ENCODE peak calls at places on chromosome 4, in eight cellular contexts. D, T, F, U, M, X, W and J are unnamed samples.
A peak's percentile ranks its signal among the peaks of the same experiment; 100 is the strongest.

GRCh38 chr4:161314371-161314770 is 849.4 kb downstream of the FSTL5 start:
- DNase-seq in D (no peak), T (no peak), F (no peak), U (no peak), M (no peak), X (no peak), W (no peak), J (no peak)

GRCh38 chr4:139735381-139736256 is 70.0 kb downstream of the MGST2 start:
- DNase-seq in D (no peak), T (peak; percentile 78), F (peak; percentile 71), U (no peak), M (peak; percentile 64), X (peak; percentile 49), W (peak; percentile 87), J (peak; percentile 91)

GRCh38 chr4:137960371-137961050 is 281.6 kb downstream of the SLC7A11 start:
- DNase-seq in D (no peak), T (no peak), F (no peak), U (no peak), M (no peak), X (no peak), W (no peak), J (no peak)

GRCh38 chr4:4869731-4870483 is 10.4 kb downstream of the MSX1 start:
- DNase-seq in D (no peak), T (peak; percentile 74), F (no peak), U (no peak), M (no peak), X (no peak), W (no peak), J (peak; percentile 84)

GRCh38 chr4:123234966-123235365 is 161.6 kb upstream of the SPRY1 start:
- DNase-seq in D (no peak), T (no peak), F (no peak), U (no peak), M (no peak), X (no peak), W (no peak), J (no peak)

GRCh38 chr4:88900432-88900831 is 156.6 kb downstream of the FAM13A start:
- DNase-seq in D (no peak), T (no peak), F (no peak), U (no peak), M (no peak), X (no peak), W (no peak), J (no peak)

GRCh38 chr4:173699841-173700475 is 169.9 kb upstream of the HAND2 start:
- DNase-seq in D (no peak), T (no peak), F (no peak), U (no peak), M (no peak), X (no peak), W (no peak), J (no peak)

GRCh38 chr4:47598320-47598719 is 113.2 kb downstream of the ATP10D start:
- DNase-seq in D (no peak), T (no peak), F (no peak), U (no peak), M (no peak), X (no peak), W (no peak), J (no peak)

GRCh38 chr4:129342820-129343219 is 246.9 kb downstream of the C4orf33 start:
- DNase-seq in D (no peak), T (no peak), F (no peak), U (no peak), M (no peak), X (no peak), W (no peak), J (no peak)

GRCh38 chr4:1360423-1361283 is 13.6 kb downstream of the UVSSA start:
- DNase-seq in D (no peak), T (no peak), F (peak; percentile 89), U (no peak), M (no peak), X (no peak), W (peak; percentile 42), J (no peak)

GRCh38 chr4:137267024-137267423 is 265.3 kb downstream of the PCDH18 start:
- DNase-seq in D (no peak), T (no peak), F (no peak), U (no peak), M (no peak), X (no peak), W (no peak), J (no peak)

GRCh38 chr4:7194251-7195137 is 2.2 kb downstream of the SORCS2 start:
- DNase-seq in D (no peak), T (peak; percentile 62), F (no peak), U (peak; percentile 74), M (peak; percentile 83), X (peak; percentile 39), W (peak; percentile 90), J (peak; percentile 65)

GRCh38 chr4:7195138-7195510 is 2.8 kb downstream of the SORCS2 start:
- DNase-seq in D (no peak), T (no peak), F (no peak), U (peak; percentile 29), M (peak; percentile 28), X (peak; percentile 14), W (no peak), J (peak; percentile 17)

GRCh38 chr4:7191546-7192251 is 639 bp upstream of the SORCS2 start:
- DNase-seq in D (no peak), T (no peak), F (no peak), U (peak; percentile 24), M (peak; percentile 43), X (peak; percentile 31), W (peak; percentile 77), J (peak; percentile 42)

GRCh38 chr4:7192252-7193039 is at the start of gene SORCS2:
- DNase-seq in D (no peak), T (peak; percentile 90), F (peak; percentile 66), U (peak; percentile 44), M (peak; percentile 65), X (peak; percentile 80), W (peak; percentile 94), J (peak; percentile 95)

GRCh38 chr4:7193040-7193958 is 961 bp downstream of the SORCS2 start:
- DNase-seq in D (no peak), T (peak; percentile 73), F (no peak), U (peak; percentile 31), M (peak; percentile 53), X (peak; percentile 60), W (peak; percentile 86), J (peak; percentile 78)
- H3K27me3 ChIP-seq in D (peaks cover 37% of the 10 kb centered on the region), T (peaks cover 57% of the 10 kb centered on the region), F (peaks cover 23% of the 10 kb centered on the region), U (peaks cover 16% of the 10 kb centered on the region), M (peaks cover 62% of the 10 kb centered on the region), X (no peaks in the 10 kb centered on the region), W (no peaks in the 10 kb centered on the region), J (peaks cover 23% of the 10 kb centered on the region)

DNA sequence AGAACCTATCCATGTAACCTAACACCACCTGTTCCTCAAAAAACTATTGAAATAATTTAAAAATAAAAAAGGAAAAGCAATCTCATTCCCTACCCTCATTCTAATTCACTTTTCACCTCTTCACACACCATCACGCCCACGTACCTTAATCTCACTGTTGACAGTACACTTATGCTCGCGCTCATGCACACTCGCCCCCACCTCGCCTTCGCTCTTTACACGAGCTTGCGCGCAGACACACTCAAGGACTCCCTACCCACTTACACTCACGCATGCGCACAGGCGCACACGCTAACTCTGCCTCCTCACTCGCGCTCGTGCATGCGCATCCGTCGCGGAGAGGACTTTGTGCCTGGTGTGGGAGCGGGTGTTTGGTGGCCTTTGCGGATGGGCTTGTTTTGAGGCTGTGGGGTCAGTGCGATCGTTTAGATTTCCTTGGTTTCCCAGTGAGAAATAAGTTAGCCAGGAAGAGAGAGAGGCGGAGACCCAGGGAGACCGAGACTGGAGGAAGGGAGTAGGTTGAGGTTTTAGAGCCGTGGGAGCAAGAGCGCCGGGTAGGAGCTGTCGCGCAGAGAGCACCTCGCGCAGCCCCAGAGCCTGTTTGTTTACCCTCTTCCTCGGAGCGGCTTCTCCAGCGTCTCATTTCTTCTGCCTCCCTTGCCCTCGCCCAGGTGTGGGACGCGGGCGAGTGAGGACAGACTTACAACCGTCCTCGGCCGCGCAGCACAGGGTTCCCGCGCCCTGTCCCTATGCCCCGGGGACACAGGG is 8.1 kb upstream of the GSX2 start:
- DNase-seq in D (no peak), T (peak; percentile 64), F (peak; percentile 80), U (peak; percentile 79), M (peak; percentile 89), X (peak; percentile 68), W (peak; percentile 86), J (peak; percentile 73)
- H3K4me3 ChIP-seq in D (peak overlapping the region; percentile 60), T (peak overlapping the region; percentile 52), F (no peak overlapping the region), U (peak overlapping the region; percentile 35), M (peak overlapping the region; percentile 54), X (peak overlapping the region; percentile 27), W (peak overlapping the region; percentile 36), J (peak overlapping the region; percentile 25)

GRCh38 chr4:40822781-40823180 is 73.0 kb downstream of the NSUN7 start:
- DNase-seq in D (no peak), T (no peak), F (peak; percentile 40), U (no peak), M (no peak), X (no peak), W (no peak), J (no peak)

GRCh38 chr4:40827774-40828173 is 78.0 kb downstream of the NSUN7 start:
- DNase-seq in D (no peak), T (no peak), F (no peak), U (no peak), M (no peak), X (no peak), W (no peak), J (no peak)

GRCh38 chr4:40826821-40827220 is 77.1 kb downstream of the NSUN7 start:
- DNase-seq in D (no peak), T (no peak), F (no peak), U (no peak), M (no peak), X (no peak), W (no peak), J (no peak)

GRCh38 chr4:40828661-40829060 is 78.9 kb downstream of the NSUN7 start:
- DNase-seq in D (no peak), T (no peak), F (no peak), U (no peak), M (no peak), X (no peak), W (no peak), J (no peak)

GRCh38 chr4:40825014-40825838 is 75.5 kb downstream of the NSUN7 start:
- DNase-seq in D (no peak), T (no peak), F (peak; percentile 27), U (no peak), M (no peak), X (no peak), W (no peak), J (no peak)
- H3K36me3 ChIP-seq in D (peaks cover 68% of the 10 kb centered on the region), T (peaks cover 3% of the 10 kb centered on the region), F (peaks cover 22% of the 10 kb centered on the region), U (peaks cover 64% of the 10 kb centered on the region), M (peaks cover 79% of the 10 kb centered on the region), X (no peaks in the 10 kb centered on the region), W (peaks cover 3% of the 10 kb centered on the region), J (peaks cover 30% of the 10 kb centered on the region)

GRCh38 chr4:5993876-5994811 is 24.1 kb downstream of the C4orf50 start:
- DNase-seq in D (no peak), T (no peak), F (no peak), U (no peak), M (no peak), X (no peak), W (no peak), J (no peak)

GRCh38 chr4:5996641-5997040 is 21.6 kb downstream of the C4orf50 start:
- DNase-seq in D (no peak), T (no peak), F (no peak), U (no peak), M (no peak), X (no peak), W (peak; percentile 23), J (no peak)

GRCh38 chr4:5993063-5993745 is 25.0 kb downstream of the C4orf50 start:
- DNase-seq in D (no peak), T (no peak), F (no peak), U (no peak), M (no peak), X (no peak), W (no peak), J (no peak)

GRCh38 chr4:5998333-5998936 is 19.8 kb downstream of the C4orf50 start:
- DNase-seq in D (peak; percentile 38), T (peak; percentile 90), F (peak; percentile 89), U (no peak), M (no peak), X (peak; percentile 34), W (no peak), J (peak; percentile 90)

GRCh38 chr4:5995901-5996623 is 22.2 kb downstream of the C4orf50 start:
- DNase-seq in D (no peak), T (no peak), F (no peak), U (no peak), M (no peak), X (no peak), W (peak; percentile 42), J (no peak)
- H3K27me3 ChIP-seq in D (no peaks in the 10 kb centered on the region), T (no peaks in the 10 kb centered on the region), F (no peaks in the 10 kb centered on the region), U (no peaks in the 10 kb centered on the region), M (peaks cover 12% of the 10 kb centered on the region), X (no peaks in the 10 kb centered on the region), W (no peaks in the 10 kb centered on the region), J (peaks cover 2% of the 10 kb centered on the region)